ENCODE peak calls at places on chromosomes 4 and X, in five cellular contexts. One of them, this sample, is unnamed.

GRCh38 chr4:161629694-161630441 is 533.9 kb downstream of the FSTL5 start:
- DNase-seq in coronary artery: no peak
- DNase-seq in mesothelial cell of epicardium: no peak
- DNase-seq in esophagus squamous epithelium: no peak
- DNase-seq in CD4-positive, alpha-beta memory T cell: no peak
- DNase-seq in this sample: no peak

GRCh38 chrX:131073607-131074006 is 15.5 kb downstream of the ARHGAP36 start:
- DNase-seq in mesothelial cell of epicardium: no peak
- DNase-seq in coronary artery: no peak
- DNase-seq in esophagus squamous epithelium: no peak
- DNase-seq in CD4-positive, alpha-beta memory T cell: no peak
- DNase-seq in this sample: peak

GRCh38 chr4:101981756-101982155 is 191.2 kb downstream of the BANK1 start:
- DNase-seq in coronary artery: no peak
- DNase-seq in CD4-positive, alpha-beta memory T cell: no peak
- DNase-seq in mesothelial cell of epicardium: peak
- DNase-seq in esophagus squamous epithelium: no peak
- DNase-seq in this sample: no peak

GRCh38 chr4:122914292-122914904 is 8.0 kb downstream of the NUDT6 start:
- DNase-seq in coronary artery: no peak
- DNase-seq in esophagus squamous epithelium: no peak
- DNase-seq in mesothelial cell of epicardium: no peak
- DNase-seq in CD4-positive, alpha-beta memory T cell: peak
- DNase-seq in this sample: no peak

GRCh38 chr4:176433983-176434382 is 114.2 kb downstream of the SPCS3 start:
- DNase-seq in coronary artery: no peak
- DNase-seq in mesothelial cell of epicardium: no peak
- DNase-seq in esophagus squamous epithelium: no peak
- DNase-seq in CD4-positive, alpha-beta memory T cell: no peak
- DNase-seq in this sample: no peak

GRCh38 chr4:3307060-3307459 is 14.2 kb downstream of the RGS12 start:
- DNase-seq in CD4-positive, alpha-beta memory T cell: no peak
- DNase-seq in mesothelial cell of epicardium: peak
- DNase-seq in coronary artery: peak
- DNase-seq in esophagus squamous epithelium: no peak
- DNase-seq in this sample: no peak

GRCh38 chrX:136055651-136056221 is 70.5 kb downstream of the SLC9A6 start:
- DNase-seq in coronary artery: peak
- DNase-seq in mesothelial cell of epicardium: no peak
- DNase-seq in esophagus squamous epithelium: no peak
- DNase-seq in CD4-positive, alpha-beta memory T cell: no peak
- DNase-seq in this sample: peak

GRCh38 chrX:14873676-14874049 is 442 bp downstream of the MOSPD2 start:
- DNase-seq in mesothelial cell of epicardium: no peak
- DNase-seq in coronary artery: no peak
- DNase-seq in CD4-positive, alpha-beta memory T cell: no peak
- DNase-seq in esophagus squamous epithelium: no peak
- DNase-seq in this sample: no peak

GRCh38 chrX:19904778-19905367 is 17.5 kb upstream of the SH3KBP1 start:
- DNase-seq in esophagus squamous epithelium: no peak
- DNase-seq in mesothelial cell of epicardium: no peak
- DNase-seq in CD4-positive, alpha-beta memory T cell: peak
- DNase-seq in coronary artery: no peak
- DNase-seq in this sample: peak

GRCh38 chrX:45435481-45435880 is 234.8 kb upstream of the DIPK2B start:
- DNase-seq in coronary artery: no peak
- DNase-seq in mesothelial cell of epicardium: no peak
- DNase-seq in CD4-positive, alpha-beta memory T cell: no peak
- DNase-seq in esophagus squamous epithelium: no peak
- DNase-seq in this sample: no peak

GRCh38 chr4:77861500-77861899 is 1.1 kb upstream of the MRPL1 start:
- DNase-seq in esophagus squamous epithelium: no peak
- DNase-seq in CD4-positive, alpha-beta memory T cell: no peak
- DNase-seq in coronary artery: no peak
- DNase-seq in mesothelial cell of epicardium: no peak
- DNase-seq in this sample: no peak

GRCh38 chrX:51496501-51497291 is at the start of gene NUDT11:
- DNase-seq in coronary artery: peak
- DNase-seq in esophagus squamous epithelium: no peak
- DNase-seq in mesothelial cell of epicardium: peak
- DNase-seq in CD4-positive, alpha-beta memory T cell: peak
- DNase-seq in this sample: no peak

GRCh38 chr4:4555916-4556315 is 14.1 kb upstream of the STX18 start:
- DNase-seq in coronary artery: no peak
- DNase-seq in mesothelial cell of epicardium: no peak
- DNase-seq in esophagus squamous epithelium: no peak
- DNase-seq in CD4-positive, alpha-beta memory T cell: no peak
- DNase-seq in this sample: no peak

GRCh38 chr4:87995435-87995834 is 12.0 kb upstream of the PKD2 start:
- DNase-seq in coronary artery: no peak
- DNase-seq in CD4-positive, alpha-beta memory T cell: no peak
- DNase-seq in mesothelial cell of epicardium: no peak
- DNase-seq in esophagus squamous epithelium: no peak
- DNase-seq in this sample: no peak

GRCh38 chrX:71621644-71622346 is 3.5 kb upstream of the CXCR3 start:
- DNase-seq in mesothelial cell of epicardium: no peak
- DNase-seq in CD4-positive, alpha-beta memory T cell: no peak
- DNase-seq in esophagus squamous epithelium: no peak
- DNase-seq in coronary artery: no peak
- DNase-seq in this sample: no peak

GRCh38 chr4:153468587-153468986 is 2.4 kb downstream of the TMEM131L start:
- DNase-seq in coronary artery: no peak
- DNase-seq in CD4-positive, alpha-beta memory T cell: no peak
- DNase-seq in esophagus squamous epithelium: no peak
- DNase-seq in mesothelial cell of epicardium: no peak
- DNase-seq in this sample: no peak

GRCh38 chr4:186201535-186202230 is 10.3 kb downstream of the CYP4V2 start:
- DNase-seq in mesothelial cell of epicardium: no peak
- DNase-seq in coronary artery: no peak
- DNase-seq in CD4-positive, alpha-beta memory T cell: peak
- DNase-seq in esophagus squamous epithelium: no peak
- DNase-seq in this sample: no peak

GRCh38 chr4:2065106-2065930 is 6.2 kb downstream of the NAT8L start:
- DNase-seq in mesothelial cell of epicardium: no peak
- DNase-seq in coronary artery: no peak
- DNase-seq in CD4-positive, alpha-beta memory T cell: no peak
- DNase-seq in esophagus squamous epithelium: no peak
- DNase-seq in this sample: no peak

This sample was measured in vagina.